ENCODE peak calls at places on chromosomes 2 and 18, in ten cellular contexts. C is Calu3, R is NCI-H524, X is GM13977, Z is skeletal muscle cell, E is mucosa of gallbladder, M is nucleus accumbens, I is A549, K is midbrain, N is left ventricle myocardium inferior. G is an unnamed sample.
A peak's percentile ranks its signal among the peaks of the same experiment; 100 is the strongest.

GRCh38 chr18:62717059-62717849 is 1.9 kb downstream of the PHLPP1 start:
- DNase-seq in E (peak; percentile 26), N (no peak), K (peak; percentile 63), C (peak; percentile 45), Z (peak; percentile 36), I (peak; percentile 4), X (peak; percentile 55), R (no peak), M (peak; percentile 13), G (peak; percentile 60)

GRCh38 chr2:85660725-85661124 is 7.3 kb downstream of the SFTPB start:
- DNase-seq in E (no peak), C (no peak), Z (no peak), X (no peak), N (no peak), R (no peak), M (no peak), K (no peak), I (no peak), G (no peak)

GRCh38 chr2:10844083-10844482 is 31.5 kb upstream of the PDIA6 start:
- DNase-seq in M (no peak), Z (no peak), I (no peak), X (no peak), R (no peak), E (peak; percentile 90), C (peak; percentile 65), K (peak; percentile 15), N (peak; percentile 86), G (no peak)

GRCh38 chr2:166565501-166565900 is 71.5 kb upstream of the SCN7A start:
- DNase-seq in E (no peak), Z (no peak), M (no peak), I (no peak), X (no peak), N (no peak), K (no peak), C (no peak), R (no peak), G (no peak)

GRCh38 chr18:55421612-55422381 is 166.2 kb downstream of the TCF4 start:
- DNase-seq in C (no peak), K (no peak), R (no peak), Z (peak; percentile 49), X (no peak), N (no peak), M (no peak), I (no peak), E (no peak), G (no peak)

GRCh38 chr2:166539340-166540162 is 45.5 kb upstream of the SCN7A start:
- DNase-seq in R (peak; percentile 78), Z (peak; percentile 22), X (peak; percentile 17), N (no peak), K (peak; percentile 72), E (peak; percentile 15), C (peak; percentile 61), M (no peak), I (peak; percentile 7), G (peak; percentile 46)

GRCh38 chr18:13003466-13003896 is 12.3 kb downstream of the CEP192 start:
- DNase-seq in C (peak; percentile 36), Z (peak; percentile 23), E (peak; percentile 27), M (no peak), R (peak; percentile 42), K (no peak), N (no peak), X (no peak), I (peak; percentile 44), G (peak; percentile 86)

GRCh38 chr2:240795468-240795867 is 24.6 kb downstream of the KIF1A start:
- DNase-seq in M (no peak), C (no peak), I (no peak), R (no peak), E (no peak), X (no peak), K (no peak), Z (no peak), N (peak; percentile 6), G (no peak)

GRCh38 chr18:68660355-68661183 is 54.3 kb downstream of the TMX3 start:
- DNase-seq in R (no peak), C (no peak), X (peak; percentile 11), I (peak; percentile 3), M (no peak), Z (peak; percentile 14), K (peak; percentile 67), E (no peak), N (no peak), G (peak; percentile 57)

GRCh38 chr2:191637182-191638078 is 40.5 kb upstream of the NABP1 start:
- DNase-seq in E (no peak), N (no peak), R (no peak), C (no peak), M (no peak), I (peak; percentile 21), K (no peak), X (peak; percentile 12), Z (no peak), G (peak; percentile 87)

GRCh38 chr2:9748586-9748985 is 94.7 kb upstream of the TAF1B start:
- DNase-seq in E (no peak), K (no peak), I (peak; percentile 30), Z (no peak), C (no peak), M (no peak), R (no peak), X (peak; percentile 44), N (no peak), G (no peak)

GRCh38 chr2:223970343-223971128 is 13.3 kb downstream of the MRPL44 start:
- DNase-seq in E (peak; percentile 68), Z (no peak), M (no peak), C (peak; percentile 62), I (no peak), X (peak; percentile 45), R (no peak), K (peak; percentile 79), N (no peak), G (peak; percentile 83)

GRCh38 chr2:174833737-174834136 is 69.5 kb upstream of the CHRNA1 start:
- DNase-seq in M (no peak), I (no peak), X (no peak), C (no peak), Z (no peak), K (no peak), R (no peak), E (no peak), N (no peak), G (no peak)

GRCh38 chr2:120014231-120014990 is 1.5 kb downstream of the EPB41L5 start:
- DNase-seq in K (no peak), M (no peak), C (no peak), N (no peak), Z (no peak), I (no peak), X (no peak), E (no peak), R (peak; percentile 44), G (no peak)

GRCh38 chr2:102253753-102254150 is 57.6 kb upstream of the IL1RL1 start:
- DNase-seq in M (no peak), N (no peak), K (no peak), C (no peak), X (no peak), R (no peak), Z (no peak), I (no peak), E (no peak), G (no peak)

GRCh38 chr2:219433666-219434467 is 776 bp upstream of the SPEG start:
- DNase-seq in N (no peak), X (no peak), Z (peak; percentile 61), R (no peak), C (peak; percentile 45), E (no peak), M (no peak), K (no peak), I (no peak), G (peak; percentile 62)

GRCh38 chr2:105409717-105410116 is 10.9 kb upstream of the FHL2 start:
- DNase-seq in N (peak; percentile 73), E (peak; percentile 86), R (no peak), M (peak; percentile 13), I (no peak), C (no peak), K (peak; percentile 39), Z (peak; percentile 67), X (no peak), G (no peak)

GRCh38 chr18:62420151-62420512 is 95.0 kb downstream of the TNFRSF11A start:
- DNase-seq in C (peak; percentile 83), Z (no peak), E (peak; percentile 83), N (no peak), K (no peak), I (no peak), X (no peak), M (no peak), R (no peak), G (peak; percentile 68)

GRCh38 chr2:63099032-63099431 is 48.4 kb downstream of the OTX1 start:
- DNase-seq in Z (no peak), K (no peak), N (no peak), C (no peak), X (no peak), R (no peak), E (no peak), M (no peak), I (no peak), G (no peak)

GRCh38 chr2:58644992-58645391 is 403.9 kb upstream of the FANCL start:
- DNase-seq in I (no peak), R (no peak), X (no peak), N (no peak), C (no peak), Z (no peak), K (no peak), E (no peak), M (no peak), G (no peak)

GRCh38 chr2:37920570-37920969 is 4.5 kb upstream of the RMDN2 start:
- DNase-seq in M (no peak), C (no peak), I (no peak), E (no peak), X (no peak), Z (no peak), N (no peak), R (no peak), K (no peak), G (no peak)

GRCh38 chr18:70398076-70398475 is 109.2 kb downstream of the SOCS6 start:
- DNase-seq in I (no peak), R (no peak), M (no peak), E (no peak), N (no peak), X (no peak), K (no peak), Z (no peak), C (no peak), G (no peak)

GRCh38 chr2:219230201-219230540 is 565 bp downstream of the ANKZF1 start:
- DNase-seq in C (peak; percentile 52), E (peak; percentile 69), I (no peak), N (no peak), M (no peak), X (peak; percentile 53), Z (no peak), K (no peak), R (no peak), G (peak; percentile 71)

GRCh38 chr18:3960977-3961376 is 494.1 kb downstream of the DLGAP1 start:
- DNase-seq in M (no peak), E (no peak), I (no peak), N (no peak), R (no peak), K (no peak), C (no peak), Z (no peak), X (no peak), G (no peak)

GRCh38 chr2:128236491-128237035 is 82.1 kb downstream of the HS6ST1 start:
- DNase-seq in Z (peak; percentile 36), K (peak; percentile 6), M (no peak), E (no peak), R (no peak), X (no peak), C (no peak), I (no peak), N (no peak), G (no peak)

GRCh38 chr2:65098741-65099140 is 31.2 kb downstream of the RAB1A start:
- DNase-seq in E (no peak), R (no peak), Z (no peak), M (no peak), X (no peak), N (no peak), K (no peak), I (no peak), C (no peak), G (no peak)

GRCh38 chr2:234289789-234290188 is 207.1 kb downstream of the ARL4C start:
- DNase-seq in I (peak; percentile 55), X (no peak), M (no peak), E (no peak), Z (peak; percentile 64), C (no peak), N (no peak), K (no peak), R (no peak), G (no peak)

GRCh38 chr2:135732561-135732960 is 9.1 kb upstream of the UBXN4 start:
- DNase-seq in X (no peak), C (no peak), Z (no peak), I (no peak), K (no peak), N (no peak), M (no peak), E (no peak), R (no peak), G (no peak)

G was measured in erythroblast.